ENCODE peak calls at places on chromosomes 4 and X, in nine cellular contexts. V, L, M, B, E, C, Z, O and N are unnamed samples.

GRCh38 chrX:129842510-129843208 is 1.0 kb downstream of the ZDHHC9 start:
- DNase-seq in V (peak), L (no peak), M (no peak), B (no peak), E (peak), C (peak), Z (peak), O (peak), N (no peak)

GRCh38 chrX:21225643-21226042 is 148.6 kb upstream of the CNKSR2 start:
- DNase-seq in V (no peak), L (no peak), M (no peak), B (no peak), E (peak), C (no peak), Z (no peak), O (no peak), N (no peak)

GRCh38 chr4:119136541-119136940 is 909 bp downstream of the MYOZ2 start:
- DNase-seq in V (no peak), L (no peak), M (no peak), B (no peak), E (no peak), C (peak), Z (no peak), O (no peak), N (no peak)

GRCh38 chr4:25075851-25076250 is 45.1 kb upstream of the LGI2 start:
- DNase-seq in V (no peak), L (no peak), M (no peak), B (no peak), E (no peak), C (no peak), Z (no peak), O (no peak), N (no peak)

GRCh38 chr4:118962540-118962939 is 73.9 kb downstream of the SYNPO2 start:
- DNase-seq in V (no peak), L (no peak), M (no peak), B (no peak), E (peak), C (peak), Z (no peak), O (no peak), N (no peak)

GRCh38 chr4:149095798-149096197 is 653.6 kb upstream of the NR3C2 start:
- DNase-seq in V (no peak), L (no peak), M (no peak), B (no peak), E (peak), C (peak), Z (no peak), O (no peak), N (no peak)

GRCh38 chrX:136047001-136047642 is 61.9 kb downstream of the SLC9A6 start:
- DNase-seq in V (no peak), L (no peak), M (no peak), B (no peak), E (no peak), C (no peak), Z (no peak), O (no peak), N (no peak)

GRCh38 chr4:81650871-81651270 is 179.2 kb upstream of the RASGEF1B start:
- DNase-seq in V (no peak), L (no peak), M (no peak), B (no peak), E (no peak), C (peak), Z (no peak), O (no peak), N (no peak)

GRCh38 chr4:42562016-42562415 is 94.9 kb downstream of the ATP8A1 start:
- DNase-seq in V (no peak), L (no peak), M (no peak), B (no peak), E (no peak), C (no peak), Z (no peak), O (no peak), N (no peak)

GRCh38 chr4:154503598-154503997 is 12.0 kb upstream of the DCHS2 start:
- DNase-seq in V (no peak), L (no peak), M (no peak), B (no peak), E (peak), C (peak), Z (no peak), O (no peak), N (no peak)
- TF ChIP-seq CTCF in V (peak), L (peak), M (peak), B (peak), E (peak), C (peak), Z (peak), O (no peak), N (peak)

GRCh38 chr4:13597604-13598003 is 29.9 kb downstream of the BOD1L1 start:
- DNase-seq in V (no peak), L (no peak), M (no peak), B (no peak), E (peak), C (peak), Z (no peak), O (no peak), N (no peak)

GRCh38 chr4:13597141-13597540 is 30.4 kb downstream of the BOD1L1 start:
- DNase-seq in V (no peak), L (no peak), M (no peak), B (no peak), E (no peak), C (no peak), Z (no peak), O (no peak), N (no peak)

GRCh38 chr4:13601848-13602247 is 25.7 kb downstream of the BOD1L1 start:
- DNase-seq in V (no peak), L (no peak), M (no peak), B (no peak), E (no peak), C (no peak), Z (no peak), O (no peak), N (no peak)

GRCh38 chr4:13599159-13599558 is 28.4 kb downstream of the BOD1L1 start:
- DNase-seq in V (no peak), L (no peak), M (no peak), B (peak), E (no peak), C (no peak), Z (no peak), O (no peak), N (no peak)

GRCh38 chr4:13601060-13601459 is 26.5 kb downstream of the BOD1L1 start:
- DNase-seq in V (no peak), L (no peak), M (no peak), B (no peak), E (no peak), C (no peak), Z (no peak), O (no peak), N (no peak)
- TF ChIP-seq CTCF in V (no peak), L (no peak), M (no peak), B (no peak), E (no peak), C (no peak), Z (no peak), O (no peak), N (no peak)

GRCh38 chr4:55545681-55546632 is 752 bp downstream of the CLOCK start:
- DNase-seq in V (no peak), L (peak), M (peak), B (peak), E (peak), C (peak), Z (peak), O (peak), N (peak)

GRCh38 chr4:55547461-55547770 is 707 bp upstream of the CLOCK start:
- DNase-seq in V (no peak), L (no peak), M (no peak), B (peak), E (no peak), C (no peak), Z (no peak), O (peak), N (no peak)

GRCh38 chr4:55545133-55545532 is 1.6 kb downstream of the CLOCK start:
- DNase-seq in V (no peak), L (no peak), M (no peak), B (no peak), E (no peak), C (peak), Z (no peak), O (no peak), N (no peak)

GRCh38 chr4:55546633-55547460 is at the start of gene CLOCK:
- DNase-seq in V (peak), L (peak), M (peak), B (peak), E (peak), C (peak), Z (peak), O (peak), N (peak)

GRCh38 chr4:55543858-55544257 is 2.9 kb downstream of the CLOCK start:
- DNase-seq in V (no peak), L (no peak), M (no peak), B (no peak), E (peak), C (peak), Z (no peak), O (no peak), N (no peak)
- TF ChIP-seq CTCF in V (no peak), L (no peak), M (no peak), B (peak), E (no peak), C (peak), Z (no peak), O (no peak), N (no peak)

DNA sequence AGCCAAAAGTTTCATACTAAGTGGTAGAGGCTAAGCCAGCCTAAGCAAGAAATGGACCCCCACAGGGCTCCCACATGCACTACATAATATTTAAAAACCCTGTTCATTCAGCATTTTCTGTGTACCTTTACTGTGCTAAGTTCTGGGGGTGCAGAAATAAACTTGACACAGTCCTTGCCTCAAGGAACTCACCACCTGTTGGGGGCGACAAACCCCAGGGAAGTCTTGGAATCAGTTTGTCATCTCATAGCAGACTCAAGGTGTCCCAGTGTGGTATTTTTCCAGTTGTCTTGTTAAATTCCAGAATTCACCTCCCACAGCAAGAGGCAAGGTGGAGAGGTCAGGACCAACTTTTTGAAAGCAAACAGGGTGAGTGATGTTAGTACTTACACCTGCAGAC is 43.1 kb downstream of the ATG4A start:
- DNase-seq in V (no peak), L (no peak), M (no peak), B (no peak), E (no peak), C (no peak), Z (no peak), O (no peak), N (no peak)
- TF ChIP-seq CTCF in V (no peak), L (no peak), M (no peak), B (no peak), E (no peak), C (no peak), Z (no peak), O (no peak), N (no peak)

DNA sequence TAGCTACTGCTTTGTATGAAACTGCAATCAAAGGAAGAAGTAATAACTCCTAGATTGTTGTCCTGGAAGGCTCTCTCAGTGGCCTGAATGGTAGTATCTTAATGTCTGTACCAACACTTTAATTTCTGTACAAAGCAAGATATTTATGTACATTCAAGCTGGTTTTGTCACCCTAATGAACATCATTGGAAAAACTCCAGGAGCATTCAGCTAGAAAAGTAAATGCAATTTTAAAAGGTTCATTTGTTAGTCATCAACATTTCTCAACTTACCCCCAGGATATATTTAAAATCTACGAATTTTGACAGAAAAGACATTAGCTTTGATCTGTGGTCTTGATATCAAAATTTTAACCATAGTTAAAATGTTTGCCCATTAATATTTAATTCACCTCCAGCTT is 80.0 kb upstream of the FGF13 start:
- DNase-seq in V (no peak), L (no peak), M (no peak), B (no peak), E (peak), C (no peak), Z (no peak), O (no peak), N (no peak)
- TF ChIP-seq CTCF in V (no peak), L (no peak), M (no peak), B (no peak), E (no peak), C (no peak), Z (no peak), O (no peak), N (no peak)